ENCODE peak calls at places on chromosome 15, in eight cellular contexts. H is GM23248, E is PC-3, Y is MM.1S, U is OCI-LY7, T is hepatocyte, P is neural progenitor cell, Q is GM23338. X is an unnamed sample.

GRCh38 chr15:38242055-38242454 is 10.6 kb upstream of the SPRED1 start:
- DNase-seq in Q (no peak), P (no peak), U (peak; percentile 55), E (no peak), H (no peak), Y (peak; percentile 55), T (no peak), X (no peak)

GRCh38 chr15:51234181-51234927 is 104.0 kb downstream of the CYP19A1 start:
- DNase-seq in E (no peak), Q (peak; percentile 21), U (no peak), T (no peak), H (no peak), Y (no peak), P (peak; percentile 33), X (no peak)

GRCh38 chr15:72782993-72783562 is 480 bp downstream of the ADPGK start:
- DNase-seq in E (peak; percentile 12), Q (peak; percentile 43), P (no peak), T (no peak), U (peak; percentile 56), H (peak; percentile 70), Y (peak; percentile 74), X (no peak)

GRCh38 chr15:66896611-66897010 is 168.8 kb upstream of the SMAD3 start:
- DNase-seq in U (no peak), E (no peak), H (no peak), Q (no peak), Y (no peak), T (no peak), P (no peak), X (no peak)

GRCh38 chr15:78492841-78493240 is 14.5 kb upstream of the HYKK start:
- DNase-seq in Y (no peak), U (no peak), P (no peak), E (no peak), H (peak; percentile 37), T (no peak), Q (no peak), X (no peak)

GRCh38 chr15:37100109-37100873 is at the start of gene MEIS2:
- DNase-seq in U (peak; percentile 89), Y (peak; percentile 79), H (peak; percentile 95), T (peak; percentile 93), E (peak; percentile 85), Q (peak; percentile 94), P (peak; percentile 94), X (peak; percentile 59)

GRCh38 chr15:90101130-90101968 is 919 bp downstream of the IDH2 start:
- DNase-seq in Q (peak; percentile 87), P (peak; percentile 96), H (peak; percentile 67), Y (peak; percentile 63), U (peak; percentile 76), E (no peak), T (peak; percentile 58), X (no peak)

GRCh38 chr15:89876736-89877135 is 17.1 kb downstream of the AP3S2 start:
- DNase-seq in Q (no peak), E (no peak), T (no peak), H (no peak), P (no peak), U (no peak), Y (no peak), X (no peak)

GRCh38 chr15:66670198-66670597 is 31.8 kb upstream of the SMAD6 start:
- DNase-seq in U (no peak), E (no peak), H (no peak), P (no peak), Y (no peak), Q (no peak), T (no peak), X (no peak)

GRCh38 chr15:40257656-40258450 is 19.0 kb downstream of the PAK6 start:
- DNase-seq in Y (no peak), E (no peak), Q (no peak), P (no peak), T (no peak), U (no peak), H (no peak), X (no peak)

GRCh38 chr15:73317651-73318462 is 50.9 kb downstream of the HCN4 start:
- DNase-seq in E (no peak), T (no peak), Y (no peak), H (no peak), P (no peak), U (no peak), Q (no peak), X (no peak)

GRCh38 chr15:77497942-77498361 is 77.3 kb downstream of the HMG20A start:
- DNase-seq in E (no peak), U (no peak), Q (no peak), H (peak; percentile 60), Y (no peak), T (peak; percentile 42), P (no peak), X (no peak)

DNA sequence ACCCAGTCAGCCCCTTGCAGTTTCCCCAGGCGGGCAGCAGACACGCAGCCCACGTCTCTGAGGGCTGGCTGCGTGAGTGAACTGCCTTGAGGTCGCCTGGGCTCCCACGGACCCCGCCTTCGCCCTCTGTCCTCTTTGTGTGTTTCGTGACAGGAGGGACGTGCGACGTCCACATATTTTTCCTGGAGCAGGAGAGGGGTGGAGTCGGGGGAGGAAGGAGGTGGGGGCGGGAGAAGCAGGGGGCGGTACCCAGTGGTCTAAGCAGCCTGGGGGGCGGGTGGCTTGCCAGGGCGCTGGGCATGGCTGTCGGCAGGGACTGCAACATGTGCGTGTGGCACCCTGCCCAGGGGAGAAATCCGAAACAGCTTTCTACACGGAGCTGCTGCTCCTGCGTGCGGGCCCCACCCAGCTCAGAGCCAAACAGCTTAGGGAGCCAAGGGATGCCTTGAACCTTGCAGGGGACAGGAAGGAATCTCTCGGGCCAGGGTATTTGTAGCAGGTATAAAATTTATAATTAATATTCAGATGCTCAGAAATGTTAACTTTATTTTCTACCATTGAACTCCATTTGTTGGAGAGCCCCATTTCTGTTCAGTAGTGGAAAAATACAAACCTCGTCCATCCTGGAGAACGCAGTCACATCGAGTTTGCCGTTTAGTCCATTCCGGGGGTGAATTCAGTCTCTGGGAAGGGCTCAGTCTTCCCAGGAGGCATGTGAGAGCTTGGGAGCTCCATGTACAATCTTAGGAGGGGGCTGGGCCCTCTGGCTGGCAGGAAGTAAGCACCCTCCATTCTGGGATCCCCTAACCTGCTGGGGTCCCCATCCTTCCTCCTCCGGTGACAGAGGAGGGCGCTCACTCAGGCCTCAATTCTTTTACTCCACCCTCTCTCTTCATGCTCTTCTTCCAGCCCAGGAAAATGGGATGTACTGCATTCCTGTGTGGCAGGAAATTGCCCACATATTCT is 79.1 kb upstream of the MEF2A start:
- DNase-seq in U (no peak), E (peak; percentile 62), T (peak; percentile 82), P (peak; percentile 56), H (peak; percentile 91), Y (no peak), Q (peak; percentile 55), X (peak; percentile 10)
- TF ChIP-seq EZH2phosphoT487 in U (no peak), E (no peak), T (no peak), P (no peak), H (no peak), Y (no peak), Q (no peak), X (no peak)

DNA sequence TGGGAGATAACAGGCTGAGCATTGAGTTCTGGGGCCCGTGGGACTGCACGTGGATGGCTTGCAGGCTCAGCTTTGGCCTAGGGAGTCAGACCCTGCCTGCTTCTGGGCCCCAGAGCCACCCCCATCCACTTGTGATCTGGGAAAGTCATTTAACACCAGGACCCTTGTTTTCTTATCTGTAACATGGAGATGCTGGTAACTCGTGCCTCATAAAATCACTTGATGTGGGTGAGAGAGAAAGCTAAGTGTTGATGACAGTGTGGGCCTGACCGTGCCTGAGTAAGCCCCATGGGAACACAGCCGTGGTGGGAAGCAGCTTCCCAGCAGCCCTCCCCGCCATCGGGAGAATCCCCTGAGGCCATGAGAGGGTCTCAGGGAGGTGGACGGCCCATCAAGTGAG is 378.1 kb downstream of the GABRB3 start:
- DNase-seq in P (no peak), Q (no peak), U (no peak), T (no peak), H (no peak), Y (no peak), E (no peak), X (no peak)
- TF ChIP-seq EZH2phosphoT487 in P (no peak), Q (no peak), U (no peak), T (no peak), H (no peak), Y (no peak), E (no peak), X (no peak)

GRCh38 chr15:47691896-47692295 is 25.4 kb upstream of the SEMA6D start:
- DNase-seq in U (no peak), P (no peak), H (no peak), Y (no peak), T (no peak), Q (no peak), E (no peak), X (no peak)

GRCh38 chr15:47682661-47683060 is 34.6 kb upstream of the SEMA6D start:
- DNase-seq in E (no peak), T (no peak), P (no peak), Q (no peak), U (no peak), Y (no peak), H (no peak), X (no peak)

GRCh38 chr15:47685141-47685870 is 32.0 kb upstream of the SEMA6D start:
- DNase-seq in Y (no peak), P (no peak), U (no peak), H (peak; percentile 55), T (no peak), E (peak; percentile 72), Q (peak; percentile 10), X (no peak)

DNA sequence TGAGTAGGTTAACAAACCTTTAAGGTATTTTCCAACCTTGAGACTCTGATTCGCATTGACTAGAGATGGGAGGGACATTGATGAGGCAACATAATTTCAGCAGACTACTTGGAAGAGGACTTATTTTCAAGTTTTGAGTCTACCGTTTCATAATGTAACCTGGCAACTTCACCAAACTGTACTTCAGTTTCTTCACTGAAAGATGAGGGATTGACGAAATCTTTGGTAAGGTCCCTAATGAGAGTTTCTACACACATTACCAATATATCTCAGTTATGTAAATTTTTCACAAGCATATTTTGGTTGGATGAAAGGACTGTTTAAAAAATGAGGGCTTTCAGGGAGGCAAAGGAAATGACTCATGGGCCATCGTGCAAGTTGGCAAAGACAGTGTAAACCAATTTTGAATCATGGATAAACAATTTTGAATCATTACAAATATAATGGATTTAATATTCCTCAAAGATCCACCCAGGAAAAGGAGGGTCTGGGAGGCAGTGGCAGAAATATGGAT is 28.7 kb upstream of the SEMA6D start:
- DNase-seq in Q (no peak), U (no peak), P (no peak), Y (no peak), E (peak; percentile 73), H (peak; percentile 78), T (no peak), X (no peak)
- TF ChIP-seq EZH2phosphoT487 in Q (no peak), U (no peak), P (no peak), Y (no peak), E (no peak), H (no peak), T (no peak), X (no peak)

GRCh38 chr15:85708402-85708932 is 86.3 kb downstream of the KLHL25 start:
- DNase-seq in E (no peak), H (no peak), P (no peak), U (no peak), Q (no peak), T (peak; percentile 60), Y (no peak), X (no peak)
- TF ChIP-seq EZH2phosphoT487 in E (no peak), H (no peak), P (no peak), U (no peak), Q (no peak), T (no peak), Y (no peak), X (no peak)

GRCh38 chr15:94119215-94119815 is 112.0 kb upstream of the MCTP2 start:
- DNase-seq in U (no peak), Y (no peak), T (no peak), H (peak; percentile 7), P (peak; percentile 46), Q (peak; percentile 12), E (no peak), X (no peak)
- TF ChIP-seq EZH2phosphoT487 in U (no peak), Y (no peak), T (no peak), H (no peak), P (no peak), Q (no peak), E (no peak), X (no peak)

X was measured in HCT116.